ENCODE peak calls at places on chromosomes 12 and 14, in seven cellular contexts. G is AG20443; P is HuH-7.5; B is CD4-positive, alpha-beta T cell; T is heart left ventricle; O is cerebellar cortex; Z is NCI-H774. E is an unnamed sample.

GRCh38 chr12:22377731-22378496 is 43.4 kb upstream of the ST8SIA1 start:
- DNase-seq in G (no peak), P (no peak), B (no peak), T (no peak), O (no peak), Z (no peak), E (no peak)

GRCh38 chr12:16008442-16008841 is 97.3 kb downstream of the DERA start:
- DNase-seq in G (no peak), P (peak), B (no peak), T (no peak), O (no peak), Z (no peak), E (no peak)

GRCh38 chr12:26651566-26652188 is 181.3 kb downstream of the ITPR2 start:
- DNase-seq in G (peak), P (peak), B (no peak), T (peak), O (peak), Z (peak), E (peak)

GRCh38 chr14:60265163-60265562 is 16.1 kb downstream of the PPM1A start:
- DNase-seq in G (no peak), P (no peak), B (no peak), T (no peak), O (no peak), Z (no peak), E (no peak)

GRCh38 chr12:7638064-7638763 is 27.5 kb downstream of the APOBEC1 start:
- DNase-seq in G (no peak), P (no peak), B (no peak), T (no peak), O (no peak), Z (peak), E (no peak)

GRCh38 chr12:132719954-132720324 is 9.3 kb downstream of the PGAM5 start:
- DNase-seq in G (no peak), P (no peak), B (no peak), T (no peak), O (no peak), Z (no peak), E (no peak)

GRCh38 chr12:57724936-57725740 is 13.4 kb downstream of the AGAP2 start:
- DNase-seq in G (peak), P (no peak), B (no peak), T (peak), O (no peak), Z (peak), E (no peak)

GRCh38 chr12:91804533-91804932 is 341.1 kb downstream of the BTG1 start:
- DNase-seq in G (no peak), P (no peak), B (no peak), T (no peak), O (no peak), Z (no peak), E (no peak)

GRCh38 chr12:90441431-90441830 is 513.5 kb downstream of the CCER1 start:
- DNase-seq in G (no peak), P (no peak), B (no peak), T (no peak), O (no peak), Z (no peak), E (no peak)

GRCh38 chr12:50313256-50313931 is 30.1 kb upstream of the LIMA1 start:
- DNase-seq in G (no peak), P (no peak), B (no peak), T (no peak), O (no peak), Z (no peak), E (no peak)

GRCh38 chr14:21940887-21941855 is 267.6 kb upstream of the OR4E1 start:
- DNase-seq in G (no peak), P (peak), B (peak), T (no peak), O (peak), Z (no peak), E (peak)

GRCh38 chr14:51884086-51884927 is 23.9 kb downstream of the GNG2 start:
- DNase-seq in G (peak), P (no peak), B (no peak), T (no peak), O (no peak), Z (no peak), E (no peak)

GRCh38 chr14:71728386-71728785 is 203.8 kb upstream of the RGS6 start:
- DNase-seq in G (peak), P (no peak), B (no peak), T (no peak), O (no peak), Z (no peak), E (no peak)

GRCh38 chr12:121438207-121438606 is 38.3 kb downstream of the RNF34 start:
- DNase-seq in G (no peak), P (no peak), B (no peak), T (no peak), O (no peak), Z (no peak), E (no peak)

GRCh38 chr14:22474730-22475351 is 114.2 kb downstream of the DAD1 start:
- DNase-seq in G (peak), P (no peak), B (no peak), T (no peak), O (no peak), Z (no peak), E (no peak)

GRCh38 chr12:53046655-53047220 is 3.1 kb upstream of the TNS2 start:
- DNase-seq in G (peak), P (peak), B (peak), T (peak), O (peak), Z (peak), E (peak)

GRCh38 chr14:99476864-99477263 is 3.8 kb downstream of the SETD3 start:
- DNase-seq in G (no peak), P (no peak), B (no peak), T (no peak), O (no peak), Z (no peak), E (no peak)

GRCh38 chr14:61625171-61625570 is 70.1 kb upstream of the HIF1A start:
- DNase-seq in G (no peak), P (no peak), B (no peak), T (no peak), O (no peak), Z (no peak), E (no peak)

E was measured in HT-29.